ENCODE peak calls at places on chromosomes 6 and 20, in eight cellular contexts. One of them, this sample, is unnamed.

GRCh38 chr6:107216197-107216933 is 101.0 kb upstream of the BEND3 start:
- DNase-seq in progenitor cell of endocrine pancreas: no peak
- DNase-seq in left lung: no peak
- DNase-seq in osteocyte: no peak
- DNase-seq in lower leg skin: no peak
- DNase-seq in foreskin fibroblast: no peak
- DNase-seq in fibroblast of pulmonary artery: no peak
- DNase-seq in AG04449: no peak
- DNase-seq in this sample: no peak

GRCh38 chr20:43724383-43724782 is 2.4 kb downstream of the GTSF1L start:
- DNase-seq in lower leg skin: no peak
- DNase-seq in AG04449: no peak
- DNase-seq in fibroblast of pulmonary artery: no peak
- DNase-seq in left lung: no peak
- DNase-seq in osteocyte: no peak
- DNase-seq in foreskin fibroblast: no peak
- DNase-seq in progenitor cell of endocrine pancreas: no peak
- DNase-seq in this sample: no peak

GRCh38 chr6:148441454-148441911 is 98.8 kb downstream of the SASH1 start:
- DNase-seq in progenitor cell of endocrine pancreas: no peak
- DNase-seq in fibroblast of pulmonary artery: peak; percentile 80
- DNase-seq in foreskin fibroblast: peak; percentile 72
- DNase-seq in osteocyte: no peak
- DNase-seq in AG04449: no peak
- DNase-seq in lower leg skin: no peak
- DNase-seq in left lung: no peak
- DNase-seq in this sample: no peak

GRCh38 chr6:108736832-108737231 is 111.4 kb upstream of the ARMC2 start:
- DNase-seq in progenitor cell of endocrine pancreas: no peak
- DNase-seq in lower leg skin: peak; percentile 65
- DNase-seq in AG04449: no peak
- DNase-seq in left lung: peak; percentile 59
- DNase-seq in foreskin fibroblast: peak; percentile 91
- DNase-seq in fibroblast of pulmonary artery: peak; percentile 86
- DNase-seq in osteocyte: no peak
- DNase-seq in this sample: no peak

GRCh38 chr6:68226460-68226859 is 408.6 kb upstream of the ADGRB3 start:
- DNase-seq in foreskin fibroblast: peak; percentile 39
- DNase-seq in osteocyte: no peak
- DNase-seq in fibroblast of pulmonary artery: peak; percentile 41
- DNase-seq in left lung: no peak
- DNase-seq in progenitor cell of endocrine pancreas: no peak
- DNase-seq in lower leg skin: no peak
- DNase-seq in AG04449: no peak
- DNase-seq in this sample: no peak

GRCh38 chr6:136039185-136039584 is 187.7 kb downstream of the PDE7B start:
- DNase-seq in osteocyte: no peak
- DNase-seq in foreskin fibroblast: no peak
- DNase-seq in AG04449: no peak
- DNase-seq in fibroblast of pulmonary artery: peak; percentile 46
- DNase-seq in progenitor cell of endocrine pancreas: no peak
- DNase-seq in lower leg skin: no peak
- DNase-seq in left lung: no peak
- DNase-seq in this sample: no peak

GRCh38 chr6:27472182-27472616 is 706 bp downstream of the ZNF184 start:
- DNase-seq in osteocyte: no peak
- DNase-seq in progenitor cell of endocrine pancreas: no peak
- DNase-seq in fibroblast of pulmonary artery: peak; percentile 81
- DNase-seq in left lung: peak; percentile 62
- DNase-seq in foreskin fibroblast: peak; percentile 75
- DNase-seq in AG04449: no peak
- DNase-seq in lower leg skin: peak; percentile 42
- DNase-seq in this sample: peak; percentile 83

GRCh38 chr20:40322941-40323340 is 366.1 kb downstream of the MAFB start:
- DNase-seq in lower leg skin: no peak
- DNase-seq in left lung: no peak
- DNase-seq in AG04449: no peak
- DNase-seq in progenitor cell of endocrine pancreas: no peak
- DNase-seq in osteocyte: no peak
- DNase-seq in fibroblast of pulmonary artery: no peak
- DNase-seq in foreskin fibroblast: no peak
- DNase-seq in this sample: no peak

GRCh38 chr6:15280023-15280422 is 34.2 kb downstream of the JARID2 start:
- DNase-seq in left lung: no peak
- DNase-seq in osteocyte: no peak
- DNase-seq in lower leg skin: no peak
- DNase-seq in progenitor cell of endocrine pancreas: no peak
- DNase-seq in foreskin fibroblast: peak; percentile 59
- DNase-seq in fibroblast of pulmonary artery: peak; percentile 65
- DNase-seq in AG04449: no peak
- DNase-seq in this sample: no peak

GRCh38 chr6:43593938-43594337 is 18.0 kb downstream of the POLH start:
- DNase-seq in foreskin fibroblast: no peak
- DNase-seq in fibroblast of pulmonary artery: no peak
- DNase-seq in lower leg skin: no peak
- DNase-seq in AG04449: no peak
- DNase-seq in osteocyte: no peak
- DNase-seq in progenitor cell of endocrine pancreas: no peak
- DNase-seq in left lung: no peak
- DNase-seq in this sample: no peak

GRCh38 chr6:34858681-34859080 is 29.2 kb downstream of the TAF11 start:
- DNase-seq in AG04449: no peak
- DNase-seq in left lung: no peak
- DNase-seq in lower leg skin: no peak
- DNase-seq in osteocyte: no peak
- DNase-seq in foreskin fibroblast: no peak
- DNase-seq in fibroblast of pulmonary artery: no peak
- DNase-seq in progenitor cell of endocrine pancreas: no peak
- DNase-seq in this sample: no peak
- TF ChIP-seq CTCF in AG04449: no peak
- TF ChIP-seq CTCF in left lung: no peak
- TF ChIP-seq CTCF in lower leg skin: no peak
- TF ChIP-seq CTCF in osteocyte: no peak
- TF ChIP-seq CTCF in foreskin fibroblast: no peak
- TF ChIP-seq CTCF in fibroblast of pulmonary artery: no peak
- TF ChIP-seq CTCF in progenitor cell of endocrine pancreas: no peak
- TF ChIP-seq CTCF in this sample: no peak

GRCh38 chr20:15887387-15887786 is 685.9 kb downstream of the KIF16B start:
- DNase-seq in lower leg skin: no peak
- DNase-seq in left lung: no peak
- DNase-seq in fibroblast of pulmonary artery: no peak
- DNase-seq in AG04449: no peak
- DNase-seq in osteocyte: no peak
- DNase-seq in foreskin fibroblast: no peak
- DNase-seq in progenitor cell of endocrine pancreas: no peak
- DNase-seq in this sample: no peak
- TF ChIP-seq CTCF in lower leg skin: no peak
- TF ChIP-seq CTCF in left lung: no peak
- TF ChIP-seq CTCF in fibroblast of pulmonary artery: no peak
- TF ChIP-seq CTCF in AG04449: no peak
- TF ChIP-seq CTCF in osteocyte: no peak
- TF ChIP-seq CTCF in foreskin fibroblast: no peak
- TF ChIP-seq CTCF in progenitor cell of endocrine pancreas: no peak
- TF ChIP-seq CTCF in this sample: no peak

GRCh38 chr6:28615955-28616747 is 90.5 kb downstream of the GPX5 start:
- DNase-seq in progenitor cell of endocrine pancreas: no peak
- DNase-seq in foreskin fibroblast: no peak
- DNase-seq in fibroblast of pulmonary artery: no peak
- DNase-seq in osteocyte: peak; percentile 83
- DNase-seq in lower leg skin: no peak
- DNase-seq in left lung: no peak
- DNase-seq in AG04449: no peak
- DNase-seq in this sample: no peak
- TF ChIP-seq CTCF in progenitor cell of endocrine pancreas: no peak
- TF ChIP-seq CTCF in foreskin fibroblast: no peak
- TF ChIP-seq CTCF in fibroblast of pulmonary artery: no peak
- TF ChIP-seq CTCF in osteocyte: no peak
- TF ChIP-seq CTCF in lower leg skin: no peak
- TF ChIP-seq CTCF in left lung: no peak
- TF ChIP-seq CTCF in AG04449: no peak
- TF ChIP-seq CTCF in this sample: no peak

GRCh38 chr6:32095338-32096086 is 13.6 kb downstream of the TNXB start:
- DNase-seq in AG04449: no peak
- DNase-seq in left lung: no peak
- DNase-seq in progenitor cell of endocrine pancreas: no peak
- DNase-seq in lower leg skin: no peak
- DNase-seq in osteocyte: no peak
- DNase-seq in foreskin fibroblast: no peak
- DNase-seq in fibroblast of pulmonary artery: no peak
- DNase-seq in this sample: no peak
- TF ChIP-seq CTCF in AG04449: peak; percentile 12
- TF ChIP-seq CTCF in left lung: no peak
- TF ChIP-seq CTCF in progenitor cell of endocrine pancreas: peak; percentile 13
- TF ChIP-seq CTCF in lower leg skin: no peak
- TF ChIP-seq CTCF in osteocyte: no peak
- TF ChIP-seq CTCF in foreskin fibroblast: no peak
- TF ChIP-seq CTCF in fibroblast of pulmonary artery: peak; percentile 3
- TF ChIP-seq CTCF in this sample: no peak

GRCh38 chr20:64009811-64010387 is 26.1 kb upstream of the C20orf204 start:
- DNase-seq in left lung: no peak
- DNase-seq in AG04449: no peak
- DNase-seq in fibroblast of pulmonary artery: no peak
- DNase-seq in foreskin fibroblast: no peak
- DNase-seq in progenitor cell of endocrine pancreas: no peak
- DNase-seq in lower leg skin: no peak
- DNase-seq in osteocyte: no peak
- DNase-seq in this sample: no peak
- TF ChIP-seq CTCF in left lung: no peak
- TF ChIP-seq CTCF in AG04449: no peak
- TF ChIP-seq CTCF in fibroblast of pulmonary artery: no peak
- TF ChIP-seq CTCF in foreskin fibroblast: no peak
- TF ChIP-seq CTCF in progenitor cell of endocrine pancreas: no peak
- TF ChIP-seq CTCF in lower leg skin: no peak
- TF ChIP-seq CTCF in osteocyte: no peak
- TF ChIP-seq CTCF in this sample: no peak

GRCh38 chr20:39225536-39225935 is 263.4 kb downstream of the DHX35 start:
- DNase-seq in progenitor cell of endocrine pancreas: no peak
- DNase-seq in left lung: no peak
- DNase-seq in fibroblast of pulmonary artery: no peak
- DNase-seq in lower leg skin: no peak
- DNase-seq in osteocyte: no peak
- DNase-seq in foreskin fibroblast: no peak
- DNase-seq in AG04449: no peak
- DNase-seq in this sample: no peak
- TF ChIP-seq CTCF in progenitor cell of endocrine pancreas: no peak
- TF ChIP-seq CTCF in left lung: no peak
- TF ChIP-seq CTCF in fibroblast of pulmonary artery: no peak
- TF ChIP-seq CTCF in lower leg skin: no peak
- TF ChIP-seq CTCF in osteocyte: no peak
- TF ChIP-seq CTCF in foreskin fibroblast: no peak
- TF ChIP-seq CTCF in AG04449: no peak
- TF ChIP-seq CTCF in this sample: no peak

This sample was measured in natural killer cell.